ENCODE peak calls at places on chromosomes 1 and 21, in four cellular contexts. T is WTC11, G is HepG2, U is K562. D is an unnamed sample.

GRCh38 chr1:64543831-64544230 is 73.9 kb downstream of the CACHD1 start:
- DNase-seq in T (no peak), G (no peak), U (no peak), D (no peak)

GRCh38 chr1:224454337-224455055 is 19.9 kb upstream of the WDR26 start:
- DNase-seq in T (no peak), G (peak), U (peak), D (no peak)

GRCh38 chr1:81894867-81895266 is 94.1 kb downstream of the ADGRL2 start:
- DNase-seq in T (no peak), G (no peak), U (no peak), D (no peak)

GRCh38 chr1:125086611-125087010 is 3901.8 kb downstream of the SRGAP2C start:
- DNase-seq in T (no peak), G (no peak), U (no peak), D (no peak)

GRCh38 chr1:17826165-17826488 is 71.0 kb downstream of the ACTL8 start:
- DNase-seq in T (peak), G (peak), U (peak), D (peak)

GRCh38 chr1:208149776-208150514 is 94.2 kb downstream of the PLXNA2 start:
- DNase-seq in T (no peak), G (peak), U (no peak), D (no peak)

GRCh38 chr1:52533710-52534109 is 19.2 kb downstream of the TUT4 start:
- DNase-seq in T (no peak), G (no peak), U (no peak), D (no peak)

GRCh38 chr21:40146201-40146890 is 279.1 kb downstream of the PCP4 start:
- DNase-seq in T (no peak), G (no peak), U (no peak), D (no peak)

GRCh38 chr1:89310505-89310904 is 37.8 kb upstream of the GBP5 start:
- DNase-seq in T (no peak), G (no peak), U (no peak), D (no peak)

GRCh38 chr21:22961248-22961647 is 1963.0 kb downstream of the NCAM2 start:
- DNase-seq in T (no peak), G (no peak), U (no peak), D (no peak)

GRCh38 chr1:202084791-202085681 is 37.7 kb upstream of the GPR37L1 start:
- DNase-seq in T (no peak), G (peak), U (peak), D (no peak)

GRCh38 chr1:164735315-164736052 is 176.5 kb downstream of the PBX1 start:
- DNase-seq in T (no peak), G (no peak), U (peak), D (no peak)

GRCh38 chr21:34878501-34878900 is 170.6 kb downstream of the RUNX1 start:
- DNase-seq in T (no peak), G (peak), U (no peak), D (no peak)

GRCh38 chr1:228867093-228867950 is 132.0 kb downstream of the RHOU start:
- DNase-seq in T (no peak), G (no peak), U (no peak), D (peak)

GRCh38 chr1:30870035-30870434 is 38.5 kb downstream of the SDC3 start:
- DNase-seq in T (no peak), G (no peak), U (no peak), D (no peak)

GRCh38 chr1:151273924-151274466 is 8.1 kb upstream of the ZNF687 start:
- DNase-seq in T (no peak), G (no peak), U (no peak), D (no peak)

DNA sequence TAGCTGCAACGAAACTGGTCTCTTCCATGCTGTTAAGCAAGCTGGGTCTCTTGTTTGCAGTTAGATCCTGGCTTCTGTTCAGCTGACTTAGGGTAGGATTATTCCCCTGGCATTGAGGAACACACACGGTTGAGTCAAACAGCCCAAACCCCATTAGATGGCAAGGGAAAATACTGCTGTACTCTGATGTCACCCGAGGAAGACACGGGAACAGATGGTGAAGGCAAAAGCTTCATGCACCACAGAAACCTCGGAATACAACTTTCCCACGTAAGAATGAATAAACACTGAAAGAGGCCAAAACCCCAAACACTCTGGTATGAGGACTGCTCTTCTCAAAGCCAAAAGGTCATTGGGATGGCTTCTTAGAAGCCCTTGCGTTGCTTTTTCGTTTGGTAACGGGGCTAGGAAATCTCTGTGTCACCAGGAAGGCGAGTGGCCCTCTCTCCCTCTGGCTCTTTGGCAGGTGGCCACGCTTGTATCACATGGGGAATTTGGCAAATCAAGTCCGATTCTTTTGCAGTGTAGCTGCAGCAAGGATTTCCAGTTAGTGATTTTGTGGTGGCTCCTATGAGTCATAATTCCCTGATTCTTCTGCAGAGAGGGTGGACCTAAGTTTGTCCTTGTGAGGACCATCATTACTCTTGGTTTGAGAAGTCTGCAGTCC is 16.7 kb upstream of the LYST start:
- DNase-seq in T (no peak), G (no peak), U (no peak), D (peak)
- TF ChIP-seq FOXJ3 in T (no peak), G (no peak), U (no peak), D (no peak)

GRCh38 chr1:61170328-61171238 is 88.2 kb downstream of the NFIA start:
- DNase-seq in T (no peak), G (no peak), U (peak), D (no peak)

GRCh38 chr1:61171346-61171745 is 89.0 kb downstream of the NFIA start:
- DNase-seq in T (no peak), G (no peak), U (no peak), D (no peak)

GRCh38 chr1:61171915-61172485 is 89.6 kb downstream of the NFIA start:
- DNase-seq in T (no peak), G (no peak), U (no peak), D (no peak)

GRCh38 chr1:61174060-61174788 is 91.9 kb downstream of the NFIA start:
- DNase-seq in T (no peak), G (no peak), U (no peak), D (no peak)

GRCh38 chr1:61173118-61173517 is 90.8 kb downstream of the NFIA start:
- DNase-seq in T (no peak), G (no peak), U (no peak), D (no peak)
- TF ChIP-seq FOXJ3 in T (no peak), G (no peak), U (no peak), D (no peak)

GRCh38 chr21:36235058-36235582 is 78.5 kb downstream of the DOP1B start:
- DNase-seq in T (no peak), G (peak), U (no peak), D (no peak)

GRCh38 chr21:36236052-36236730 is 79.6 kb downstream of the DOP1B start:
- DNase-seq in T (no peak), G (no peak), U (no peak), D (no peak)

GRCh38 chr21:36241717-36242116 is 78.3 kb upstream of the MORC3 start:
- DNase-seq in T (no peak), G (no peak), U (no peak), D (no peak)

GRCh38 chr21:36239585-36239984 is 80.4 kb upstream of the MORC3 start:
- DNase-seq in T (no peak), G (no peak), U (no peak), D (no peak)

DNA sequence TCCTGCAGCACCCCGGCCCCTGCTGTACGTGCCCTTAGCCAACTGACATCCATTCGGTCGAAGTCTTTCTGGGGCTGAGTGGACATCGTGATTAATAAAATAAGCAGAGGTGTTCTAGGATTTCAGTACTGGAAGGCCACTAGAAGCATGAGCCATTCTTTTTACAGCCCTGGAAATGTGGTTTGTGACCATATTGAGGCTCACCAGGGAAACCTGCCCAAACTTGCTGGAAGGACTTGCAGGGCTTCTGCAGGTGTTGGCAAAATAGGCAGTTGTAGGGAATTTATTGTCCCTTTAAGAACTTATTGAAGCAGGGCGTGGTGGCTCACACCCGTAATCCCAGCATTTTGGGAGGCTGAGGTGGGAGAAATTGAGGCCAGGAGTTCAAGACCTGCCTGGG is 80.8 kb downstream of the DOP1B start:
- DNase-seq in T (no peak), G (no peak), U (no peak), D (no peak)
- TF ChIP-seq FOXJ3 in T (no peak), G (no peak), U (no peak), D (no peak)

GRCh38 chr1:37676281-37677243 is 15.8 kb upstream of the CDCA8 start:
- DNase-seq in T (no peak), G (no peak), U (no peak), D (no peak)

GRCh38 chr1:37677808-37678207 is 14.5 kb upstream of the CDCA8 start:
- DNase-seq in T (no peak), G (no peak), U (no peak), D (no peak)

GRCh38 chr1:37671261-37671660 is 21.1 kb upstream of the CDCA8 start:
- DNase-seq in T (no peak), G (no peak), U (no peak), D (no peak)

GRCh38 chr1:37670133-37670532 is 22.2 kb upstream of the CDCA8 start:
- DNase-seq in T (no peak), G (no peak), U (no peak), D (no peak)

GRCh38 chr1:37673920-37674319 is 18.4 kb upstream of the CDCA8 start:
- DNase-seq in T (peak), G (no peak), U (peak), D (no peak)
- TF ChIP-seq FOXJ3 in T (no peak), G (no peak), U (no peak), D (no peak)

DNA sequence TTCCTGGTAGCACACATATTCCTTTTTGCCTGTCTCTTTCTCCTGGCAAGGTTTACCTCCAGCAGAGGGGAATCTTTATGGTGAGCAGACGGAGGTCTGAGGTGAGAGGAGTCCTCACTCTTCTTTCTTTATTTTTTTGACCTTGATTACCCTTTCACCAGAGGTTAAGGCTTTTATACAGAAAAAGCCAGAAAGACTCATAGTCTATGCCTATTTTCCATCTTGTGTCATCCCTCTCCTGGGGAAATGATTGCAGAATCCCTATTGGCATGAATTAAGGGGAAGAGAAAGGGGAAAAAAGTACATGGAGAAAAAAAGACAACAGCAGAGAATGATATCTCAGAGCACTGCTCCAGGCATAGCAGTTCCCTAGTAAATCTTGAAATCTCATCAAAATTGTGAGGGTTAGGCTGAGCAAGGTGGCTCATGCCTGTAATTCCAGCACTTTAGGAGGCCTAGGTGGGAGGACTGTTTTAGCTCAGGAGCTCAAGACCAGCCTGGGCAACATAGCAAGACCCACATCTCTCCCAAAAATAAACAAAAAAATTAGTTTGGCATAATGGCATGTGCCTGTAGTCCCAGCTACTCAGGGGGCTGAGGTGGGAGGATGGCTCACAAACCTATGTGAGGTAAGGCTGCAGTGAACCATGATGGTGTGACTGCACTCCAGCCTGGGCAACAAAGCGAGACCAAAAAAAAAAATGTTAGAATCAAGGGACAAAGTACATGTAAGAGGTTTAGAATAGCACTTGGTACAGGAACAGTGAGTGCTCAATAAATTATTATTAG is 1.2 kb upstream of the XPR1 start:
- DNase-seq in T (no peak), G (no peak), U (no peak), D (no peak)
- TF ChIP-seq FOXJ3 in T (no peak), G (no peak), U (no peak), D (no peak)

DNA sequence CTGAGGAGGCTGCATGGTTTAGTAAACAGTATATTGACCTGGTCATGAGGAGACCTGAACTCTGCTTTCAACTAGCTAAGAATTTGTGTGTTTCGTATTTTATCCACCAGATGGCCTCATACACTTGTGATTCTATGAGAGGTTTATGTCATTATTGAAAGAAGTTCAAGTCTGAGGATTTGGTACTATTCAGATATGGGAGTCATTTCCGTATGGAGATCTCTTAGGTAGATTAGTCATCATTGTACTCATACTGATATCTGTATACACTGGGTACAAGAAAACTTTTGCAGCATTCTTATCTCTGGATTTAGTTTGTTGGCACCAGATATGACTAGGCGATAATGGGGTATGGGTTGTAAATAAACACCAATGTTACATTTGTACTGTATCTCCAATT is 26.6 kb downstream of the ATF6 start:
- DNase-seq in T (no peak), G (peak), U (peak), D (peak)
- TF ChIP-seq FOXJ3 in T (no peak), G (no peak), U (no peak), D (no peak)